ENCODE peak calls at places on chromosomes 3 and 15, in four cellular contexts. S is K562, R is HepG2, T is GM12878. J is an unnamed sample.

GRCh38 chr15:23038741-23039150 is 623 bp downstream of the TUBGCP5 start:
- DNase-seq in T (no peak), S (no peak), R (peak), J (no peak)

GRCh38 chr3:11774296-11774877 is 72.3 kb downstream of the TAMM41 start:
- DNase-seq in R (peak), T (no peak), S (peak), J (peak)

GRCh38 chr3:144968951-144969350 is 997.3 kb downstream of the DIPK2A start:
- DNase-seq in R (no peak), T (no peak), S (no peak), J (no peak)

GRCh38 chr3:104206925-104207324 is 1159.8 kb upstream of the ALCAM start:
- DNase-seq in T (no peak), R (peak), S (no peak), J (no peak)

GRCh38 chr3:45507820-45508317 is 86.7 kb upstream of the LIMD1 start:
- DNase-seq in R (no peak), S (no peak), T (no peak), J (peak)

GRCh38 chr3:127256872-127257271 is 31.0 kb downstream of the PRR20G start:
- DNase-seq in T (no peak), R (no peak), S (no peak), J (no peak)

GRCh38 chr3:46504780-46505179 is 7.0 kb downstream of the RTP3 start:
- DNase-seq in S (no peak), T (peak), R (no peak), J (no peak)

GRCh38 chr3:133230191-133230590 is 169.7 kb upstream of the BFSP2 start:
- DNase-seq in R (no peak), T (no peak), S (no peak), J (no peak)

GRCh38 chr3:98962951-98963350 is 61.5 kb upstream of the DCBLD2 start:
- DNase-seq in R (no peak), S (no peak), T (no peak), J (no peak)

GRCh38 chr3:66593978-66594377 is 93.2 kb upstream of the LRIG1 start:
- DNase-seq in R (peak), S (no peak), T (no peak), J (no peak)

GRCh38 chr3:187066228-187066995 is 72.9 kb downstream of the RPL39L start:
- DNase-seq in S (peak), R (peak), T (no peak), J (peak)

GRCh38 chr3:129564981-129565644 is 22.1 kb downstream of the H1-8 start:
- DNase-seq in R (no peak), T (no peak), S (no peak), J (no peak)

GRCh38 chr3:59709702-59710555 is 660.1 kb upstream of the CFAP20DC start:
- DNase-seq in T (no peak), R (no peak), S (no peak), J (no peak)

GRCh38 chr3:159196316-159196715 is 394.5 kb downstream of the MFSD1 start:
- DNase-seq in S (no peak), T (no peak), R (no peak), J (no peak)

GRCh38 chr3:196948442-196949365 is 6.4 kb upstream of the NCBP2 start:
- DNase-seq in T (no peak), S (peak), R (peak), J (peak)

GRCh38 chr15:48962662-48963523 is 826 bp downstream of the SHC4 start:
- DNase-seq in S (no peak), T (no peak), R (no peak), J (peak)

GRCh38 chr3:159904911-159905310 is 83.7 kb upstream of the IL12A start:
- DNase-seq in S (no peak), T (no peak), R (no peak), J (no peak)

GRCh38 chr15:31225356-31225955 is 101.2 kb upstream of the KLF13 start:
- DNase-seq in S (no peak), R (no peak), T (no peak), J (no peak)

DNA sequence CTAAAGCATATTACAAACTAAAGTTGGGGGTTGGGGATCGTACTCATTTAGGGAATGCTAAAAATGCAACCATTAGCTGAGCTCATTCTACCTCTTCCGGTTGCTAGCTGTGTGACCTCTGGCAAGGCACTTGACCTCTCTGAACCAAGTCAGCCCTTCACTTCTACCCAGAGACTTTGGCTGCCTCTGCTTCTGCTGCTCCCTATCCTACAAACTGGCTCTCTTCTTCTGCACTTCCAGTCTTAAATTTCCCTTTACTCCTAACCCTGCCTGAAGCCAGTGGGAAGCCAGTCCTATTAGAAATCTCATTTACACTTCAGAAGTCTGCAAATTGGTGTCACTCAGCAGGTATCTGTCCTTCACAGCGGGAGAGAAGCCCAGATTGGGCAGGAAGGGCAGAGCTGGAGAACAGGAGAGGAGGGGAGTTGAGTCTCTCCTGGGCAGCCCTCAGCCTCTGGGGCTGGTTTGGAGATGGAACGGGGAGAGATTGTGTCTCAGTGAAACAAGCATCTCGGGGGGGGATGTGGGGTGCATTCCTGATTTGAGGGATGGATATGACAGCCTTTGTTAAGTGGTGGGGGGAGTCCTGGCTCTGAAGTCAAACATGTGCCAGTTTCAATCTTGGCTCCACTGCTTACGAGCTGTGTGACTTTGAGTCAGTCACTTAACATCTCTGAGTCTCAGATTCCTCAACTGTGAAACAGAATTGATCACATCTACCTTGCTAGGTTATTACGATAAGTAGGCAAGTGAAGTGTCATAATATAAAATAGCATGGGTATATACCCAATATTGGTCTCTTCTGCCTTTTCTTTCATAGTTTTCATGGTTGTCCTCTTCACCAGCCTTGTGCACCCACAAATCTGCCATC is 7.8 kb upstream of the AEN start:
- DNase-seq in R (no peak), S (no peak), T (no peak), J (peak)
- TF ChIP-seq CREM in R (no peak), S (no peak), T (no peak), J (no peak)

DNA sequence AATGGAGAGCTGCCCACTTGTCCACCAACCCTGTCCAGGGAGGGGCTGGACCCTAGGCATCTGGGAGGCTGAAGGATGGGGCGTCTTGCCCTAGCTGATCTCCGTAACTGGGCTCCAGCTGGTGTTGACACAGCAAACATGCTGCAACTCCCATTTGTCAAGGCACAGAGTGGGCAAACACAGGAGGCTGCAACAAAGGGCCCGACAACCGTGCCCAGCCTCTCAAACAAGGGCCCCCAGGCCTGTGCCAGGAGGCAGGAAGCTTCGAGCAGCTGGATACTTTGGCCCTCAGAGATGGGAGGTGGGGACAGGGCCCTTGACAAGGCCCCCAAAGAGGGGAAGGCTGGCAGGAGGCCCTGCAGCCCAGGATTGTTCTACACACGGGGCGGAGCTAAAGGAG is 64.2 kb upstream of the TMEM115 start:
- DNase-seq in R (peak), S (no peak), T (no peak), J (no peak)
- TF ChIP-seq CREM in R (no peak), S (no peak), T (no peak), J (no peak)

GRCh38 chr3:37558580-37558979 is 303.1 kb upstream of the CTDSPL start:
- DNase-seq in S (no peak), R (no peak), T (no peak), J (no peak)
- TF ChIP-seq CREM in S (no peak), R (no peak), T (no peak), J (no peak)

DNA sequence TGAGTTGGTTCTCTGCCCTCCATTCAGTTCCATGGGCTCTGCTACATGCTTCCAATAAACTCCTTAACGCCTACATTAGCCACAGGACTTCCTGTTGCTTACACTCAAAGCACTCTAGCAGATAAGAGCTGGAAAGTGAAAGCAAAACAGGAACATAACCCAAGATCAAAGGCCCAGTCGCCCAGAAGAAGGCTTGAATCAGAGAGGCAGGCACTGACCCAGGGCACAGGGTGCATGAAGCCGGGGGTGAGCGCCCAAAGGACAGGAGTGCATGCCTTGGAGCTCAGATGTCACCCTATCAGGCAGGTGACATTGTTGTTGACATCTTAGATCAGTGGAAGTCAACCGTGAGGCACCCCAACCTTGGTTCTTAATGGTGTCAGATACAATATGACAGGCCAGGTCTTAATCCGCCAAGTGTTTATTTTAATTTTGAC is 235.1 kb downstream of the UACA start:
- DNase-seq in S (no peak), R (peak), T (peak), J (no peak)
- TF ChIP-seq CREM in S (no peak), R (no peak), T (peak), J (no peak)

GRCh38 chr3:24522155-24522579 is 27.5 kb upstream of the THRB start:
- DNase-seq in R (peak), T (no peak), S (no peak), J (peak)

GRCh38 chr3:24520101-24520495 is 25.4 kb upstream of the THRB start:
- DNase-seq in R (no peak), T (no peak), S (no peak), J (no peak)

GRCh38 chr3:24523195-24523594 is 28.5 kb upstream of the THRB start:
- DNase-seq in R (peak), S (no peak), T (no peak), J (no peak)

GRCh38 chr3:24520941-24521305 is 26.3 kb upstream of the THRB start:
- DNase-seq in T (no peak), R (peak), S (no peak), J (no peak)

DNA sequence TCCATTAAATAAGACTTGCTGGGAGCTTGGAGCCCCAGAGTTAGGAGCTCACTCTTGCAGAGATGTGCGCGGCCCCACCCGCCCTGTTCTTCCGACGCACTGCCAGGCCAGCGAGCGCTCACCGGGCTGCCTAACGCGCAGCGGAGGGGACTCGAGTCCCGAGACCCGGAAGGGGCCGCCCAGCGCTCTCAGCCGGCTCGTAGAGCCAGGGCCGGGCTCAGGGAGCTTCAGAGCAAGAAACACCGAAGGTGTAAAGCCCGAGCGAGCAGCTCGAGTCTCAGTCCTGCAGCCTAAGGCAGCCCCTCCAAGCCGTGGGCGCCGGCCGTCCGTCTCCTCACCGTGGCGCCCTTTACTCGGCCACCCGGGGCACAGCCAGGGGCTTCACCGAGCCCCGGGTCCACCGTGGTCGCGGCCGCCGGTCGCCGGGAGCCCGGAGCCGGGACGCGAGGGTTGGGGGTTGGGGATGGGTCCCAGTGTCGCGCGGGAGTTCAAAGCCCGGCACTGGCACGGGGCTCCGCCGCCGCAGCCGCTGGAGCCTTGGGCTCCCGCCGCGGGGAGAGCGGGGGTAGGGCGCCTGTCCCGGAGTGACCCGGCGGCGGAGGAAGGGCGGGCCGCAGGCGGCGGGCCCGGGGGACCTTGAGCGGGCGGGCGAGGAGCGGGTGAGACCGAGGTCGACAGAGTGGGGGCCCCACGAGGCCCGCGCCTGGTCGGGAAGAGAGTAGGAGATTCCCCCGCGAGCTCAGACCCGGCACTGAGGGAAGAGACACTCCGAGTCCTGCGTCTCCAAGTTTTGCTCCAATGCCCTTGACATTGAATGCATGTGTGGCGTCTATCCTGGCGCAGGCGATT is 26.9 kb upstream of the THRB start:
- DNase-seq in T (no peak), R (peak), S (peak), J (peak)
- TF ChIP-seq CREM in T (no peak), R (no peak), S (no peak), J (no peak)

DNA sequence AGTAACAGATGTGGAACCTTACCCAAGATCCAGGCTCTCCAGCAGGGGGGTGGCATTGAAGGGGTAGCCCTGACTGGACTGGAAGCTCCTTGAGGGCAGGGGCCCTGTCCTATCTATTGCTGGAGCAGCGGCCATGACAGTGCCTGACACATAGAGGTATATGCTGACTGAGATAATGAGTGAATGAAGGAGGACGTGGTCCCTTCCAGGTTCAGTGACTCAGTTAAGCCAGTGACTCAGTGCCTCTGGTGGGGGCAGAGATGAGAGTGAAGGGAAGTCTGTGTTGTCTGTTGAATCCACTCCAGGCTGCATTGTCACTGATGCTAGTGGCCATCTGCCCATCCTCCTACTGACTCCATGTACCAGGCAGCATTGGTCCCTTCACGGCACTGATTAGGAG is 13.0 kb upstream of the CTXND1 start:
- DNase-seq in S (no peak), T (no peak), R (no peak), J (no peak)
- TF ChIP-seq CREM in S (no peak), T (no peak), R (no peak), J (no peak)

GRCh38 chr3:28840976-28841376 is 439.9 kb upstream of the RBMS3 start:
- DNase-seq in R (no peak), T (peak), S (no peak), J (no peak)
- TF ChIP-seq CREM in R (no peak), T (no peak), S (no peak), J (no peak)

GRCh38 chr3:147930417-147930816 is 521.3 kb downstream of the ZIC1 start:
- DNase-seq in R (no peak), T (no peak), S (no peak), J (no peak)
- TF ChIP-seq CREM in R (no peak), T (no peak), S (no peak), J (no peak)